ENCODE peak calls at places on chromosomes 16 and 17, in six cellular contexts. A is H1, Q is mesenchymal stem cell, K is neuronal stem cell, Y is IMR-90, W is H9. F is an unnamed sample.

GRCh38 chr17:9644910-9645751 is at the start of gene USP43:
- DNase-seq in W (peak; percentile 90), A (peak; percentile 83), Q (peak; percentile 50), Y (no peak), K (peak; percentile 8), F (peak; percentile 90)

GRCh38 chr17:77838748-77839147 is 119.8 kb upstream of the TNRC6C start:
- DNase-seq in A (no peak), Q (no peak), Y (no peak), W (no peak), K (no peak), F (no peak)

GRCh38 chr17:82848022-82848592 is 8.3 kb upstream of the ZNF750 start:
- DNase-seq in A (no peak), W (no peak), Q (no peak), K (no peak), Y (peak; percentile 79), F (peak; percentile 48)

GRCh38 chr16:54952195-54952594 is 21.5 kb downstream of the IRX5 start:
- DNase-seq in Q (no peak), W (no peak), K (no peak), A (no peak), Y (no peak), F (no peak)

GRCh38 chr16:11583171-11583570 is 3.5 kb downstream of the LITAF start:
- DNase-seq in Q (peak; percentile 27), W (no peak), K (no peak), Y (peak; percentile 72), A (no peak), F (no peak)

GRCh38 chr17:42517516-42517915 is 18.5 kb upstream of the NAGLU start:
- DNase-seq in K (peak; percentile 56), Q (peak; percentile 86), Y (peak; percentile 92), W (peak; percentile 86), A (peak; percentile 96), F (peak; percentile 92)

GRCh38 chr17:29190808-29191207 is 10.6 kb upstream of the MYO18A start:
- DNase-seq in K (no peak), Y (no peak), Q (no peak), W (no peak), A (no peak), F (no peak)

GRCh38 chr16:9845661-9846361 is 336.4 kb downstream of the GRIN2A start:
- DNase-seq in A (no peak), W (no peak), K (no peak), Y (no peak), Q (no peak), F (no peak)

GRCh38 chr17:6913608-6914443 is 82.0 kb upstream of the ALOX12 start:
- DNase-seq in K (peak; percentile 30), Y (peak; percentile 42), A (peak; percentile 88), W (peak; percentile 64), Q (peak; percentile 57), F (peak; percentile 34)

GRCh38 chr17:43438626-43439529 is 40.1 kb downstream of the ARL4D start:
- DNase-seq in A (no peak), K (no peak), Q (no peak), Y (peak; percentile 44), W (peak; percentile 47), F (no peak)

GRCh38 chr17:71287246-71287828 is 833.5 kb upstream of the SOX9 start:
- DNase-seq in W (peak; percentile 31), Y (no peak), K (no peak), Q (no peak), A (peak; percentile 46), F (no peak)

GRCh38 chr17:4142107-4142900 is 526 bp downstream of the ZZEF1 start:
- DNase-seq in A (no peak), W (no peak), Q (peak; percentile 56), K (no peak), Y (peak; percentile 17), F (peak; percentile 13)

GRCh38 chr16:65463652-65464260 is 341.9 kb upstream of the CDH11 start:
- DNase-seq in K (no peak), W (no peak), Y (no peak), A (no peak), Q (no peak), F (no peak)

GRCh38 chr16:49652441-49653175 is 203.3 kb downstream of the ZNF423 start:
- DNase-seq in K (no peak), Q (peak; percentile 10), W (no peak), Y (no peak), A (no peak), F (peak; percentile 1)

GRCh38 chr17:68061512-68062313 is 26.2 kb downstream of the KPNA2 start:
- DNase-seq in W (no peak), Q (peak; percentile 68), Y (peak; percentile 38), A (no peak), K (no peak), F (no peak)

GRCh38 chr16:2952679-2953078 is 11.4 kb upstream of the KREMEN2 start:
- DNase-seq in Y (no peak), Q (no peak), W (no peak), K (no peak), A (no peak), F (no peak)

GRCh38 chr16:9647981-9648701 is 534.1 kb downstream of the GRIN2A start:
- DNase-seq in W (no peak), K (peak; percentile 21), Q (no peak), A (peak; percentile 50), Y (no peak), F (peak; percentile 73)

GRCh38 chr17:73203788-73204479 is 11.1 kb downstream of the COG1 start:
- DNase-seq in W (no peak), A (no peak), Y (no peak), Q (no peak), K (no peak), F (no peak)

GRCh38 chr17:28878981-28879380 is 18.6 kb downstream of the FLOT2 start:
- DNase-seq in Q (peak; percentile 62), K (no peak), W (peak; percentile 94), Y (peak; percentile 32), A (peak; percentile 75), F (peak; percentile 78)

GRCh38 chr17:77496831-77497577 is 356.2 kb downstream of the SEC14L1 start:
- DNase-seq in K (no peak), A (no peak), Y (no peak), Q (no peak), W (no peak), F (no peak)

GRCh38 chr17:30551666-30552339 is 74.6 kb downstream of the GOSR1 start:
- DNase-seq in Q (no peak), A (peak; percentile 44), K (no peak), W (peak; percentile 62), Y (no peak), F (peak; percentile 82)

GRCh38 chr16:54873081-54873480 is 57.6 kb upstream of the IRX5 start:
- DNase-seq in K (no peak), Y (no peak), A (no peak), Q (no peak), W (no peak), F (no peak)

GRCh38 chr17:76565728-76566612 is 19.7 kb downstream of the ST6GALNAC2 start:
- DNase-seq in W (peak; percentile 34), K (no peak), Q (no peak), A (no peak), Y (no peak), F (no peak)

GRCh38 chr16:48232459-48233040 is 11.6 kb upstream of the LONP2 start:
- DNase-seq in W (no peak), K (no peak), A (no peak), Y (peak; percentile 38), Q (no peak), F (no peak)

GRCh38 chr17:45127209-45127582 is 5.1 kb downstream of the PLCD3 start:
- DNase-seq in A (no peak), Q (no peak), W (no peak), K (no peak), Y (no peak), F (no peak)

GRCh38 chr16:27977966-27978365 is 85.5 kb downstream of the GSG1L start:
- DNase-seq in K (no peak), Q (no peak), A (no peak), W (no peak), Y (peak; percentile 40), F (peak; percentile 7)

GRCh38 chr17:49915260-49915659 is 53.7 kb upstream of the DLX4 start:
- DNase-seq in K (no peak), Y (no peak), A (no peak), Q (no peak), W (no peak), F (peak; percentile 77)
- H3K14ac ChIP-seq in K (no peak overlapping the region), Y (no peak overlapping the region), A (no peak overlapping the region), Q (no peak overlapping the region), W (no peak overlapping the region), F (peak overlapping the region; percentile 79)

GRCh38 chr17:80678621-80679020 is 134.0 kb downstream of the RPTOR start:
- DNase-seq in A (no peak), W (peak; percentile 52), K (no peak), Q (peak; percentile 97), Y (peak; percentile 91), F (peak; percentile 71)
- H3K18ac ChIP-seq in A (no peak overlapping the region), W (no peak overlapping the region), K (no peak overlapping the region), Q (peak overlapping the region; percentile 58), Y (peak overlapping the region; percentile 7), F (no peak overlapping the region)

GRCh38 chr16:64321881-64322280 is 800.0 kb downstream of the CDH11 start:
- DNase-seq in Y (no peak), W (no peak), K (no peak), A (no peak), Q (no peak), F (no peak)
- H3K9ac ChIP-seq in Y (no peak overlapping the region), W (no peak overlapping the region), K (no peak overlapping the region), A (no peak overlapping the region), Q (no peak overlapping the region), F (no peak overlapping the region)

GRCh38 chr17:60539807-60540206 is 13.8 kb upstream of the APPBP2 start:
- DNase-seq in A (no peak), Y (no peak), K (no peak), W (no peak), Q (no peak), F (no peak)
- H3K14ac ChIP-seq in A (no peak overlapping the region), Y (no peak overlapping the region), K (no peak overlapping the region), W (no peak overlapping the region), Q (no peak overlapping the region), F (no peak overlapping the region)

GRCh38 chr17:63703029-63703428 is 3.1 kb upstream of the LIMD2 start:
- DNase-seq in K (no peak), W (no peak), Y (no peak), A (no peak), Q (no peak), F (no peak)
- H3K18ac ChIP-seq in K (no peak overlapping the region), W (no peak overlapping the region), Y (no peak overlapping the region), A (no peak overlapping the region), Q (no peak overlapping the region), F (no peak overlapping the region)

GRCh38 chr16:20774703-20775362 is 11.0 kb downstream of the ACSM3 start:
- DNase-seq in W (peak; percentile 92), K (peak; percentile 44), A (peak; percentile 90), Q (peak; percentile 65), Y (peak; percentile 53), F (peak; percentile 60)
- H3K9ac ChIP-seq in W (no peak overlapping the region), K (no peak overlapping the region), A (no peak overlapping the region), Q (no peak overlapping the region), Y (no peak overlapping the region), F (no peak overlapping the region)

GRCh38 chr16:919658-920631 is 50.8 kb downstream of the LMF1 start:
- DNase-seq in Q (peak; percentile 43), Y (peak; percentile 62), A (no peak), W (no peak), K (no peak), F (peak; percentile 35)
- H3K14ac ChIP-seq in Q (no peak overlapping the region), Y (peak overlapping the region; percentile 73), A (no peak overlapping the region), W (peak overlapping the region; percentile 31), K (peak overlapping the region; percentile 65), F (no peak overlapping the region)

GRCh38 chr17:8162997-8163977 is 539 bp upstream of the VAMP2 start:
- DNase-seq in A (peak; percentile 88), Y (no peak), Q (peak; percentile 15), W (peak; percentile 95), K (no peak), F (peak; percentile 59)
- H3K18ac ChIP-seq in A (peak overlapping the region; percentile 100), Y (peak overlapping the region; percentile 89), Q (peak overlapping the region; percentile 90), W (peak overlapping the region; percentile 97), K (peak overlapping the region; percentile 100), F (peak overlapping the region; percentile 99)

GRCh38 chr16:75374388-75374787 is 58.9 kb downstream of the CFDP1 start:
- DNase-seq in Y (no peak), A (no peak), W (no peak), Q (no peak), K (no peak), F (no peak)
- H3K9ac ChIP-seq in Y (no peak overlapping the region), A (no peak overlapping the region), W (no peak overlapping the region), Q (no peak overlapping the region), K (no peak overlapping the region), F (no peak overlapping the region)

F was measured in trophoblast cell.